ENCODE peak calls at places on chromosome 20, in eight cellular contexts. L is CD8-positive, alpha-beta T cell; I is HFFc6; Y is A549; U is colonic mucosa; F is cardiac fibroblast; S is RWPE1; N is dorsolateral prefrontal cortex. D is an unnamed sample.

GRCh38 chr20:35093245-35093884 is 758 bp upstream of the TRPC4AP start:
- DNase-seq in L (no peak), F (peak; percentile 67), Y (peak; percentile 47), I (peak; percentile 64), S (peak; percentile 88), U (no peak), N (no peak), D (no peak)

GRCh38 chr20:32965581-32966373 is 38.5 kb downstream of the SUN5 start:
- DNase-seq in N (no peak), F (no peak), L (peak; percentile 73), U (peak; percentile 16), S (no peak), I (no peak), Y (no peak), D (peak; percentile 73)

GRCh38 chr20:58458342-58459057 is 56.7 kb downstream of the APCDD1L start:
- DNase-seq in S (no peak), Y (no peak), U (no peak), N (no peak), I (no peak), L (no peak), F (no peak), D (no peak)

GRCh38 chr20:32564921-32565734 is 20.0 kb downstream of the NOL4L start:
- DNase-seq in N (no peak), U (peak; percentile 43), S (no peak), Y (no peak), F (no peak), L (no peak), I (no peak), D (no peak)

GRCh38 chr20:42652261-42652660 is 537.4 kb downstream of the PTPRT start:
- DNase-seq in N (no peak), F (no peak), I (no peak), Y (no peak), L (no peak), U (no peak), S (no peak), D (no peak)

GRCh38 chr20:58855506-58856314 is 3.2 kb downstream of the GNAS start:
- DNase-seq in Y (no peak), N (no peak), L (no peak), I (no peak), U (no peak), S (peak; percentile 75), F (no peak), D (no peak)

GRCh38 chr20:31603822-31604566 is 1.1 kb upstream of the ID1 start:
- DNase-seq in L (peak; percentile 79), Y (peak; percentile 82), S (peak; percentile 91), I (peak; percentile 97), U (peak; percentile 99), F (peak; percentile 98), N (peak; percentile 84), D (peak; percentile 90)

GRCh38 chr20:38986663-38987062 is 24.5 kb downstream of the DHX35 start:
- DNase-seq in N (no peak), L (no peak), U (no peak), S (no peak), F (peak; percentile 55), Y (no peak), I (no peak), D (no peak)

GRCh38 chr20:58482416-58482815 is 32.8 kb downstream of the APCDD1L start:
- DNase-seq in Y (no peak), N (no peak), L (no peak), U (no peak), F (no peak), I (peak; percentile 7), S (no peak), D (no peak)

DNA sequence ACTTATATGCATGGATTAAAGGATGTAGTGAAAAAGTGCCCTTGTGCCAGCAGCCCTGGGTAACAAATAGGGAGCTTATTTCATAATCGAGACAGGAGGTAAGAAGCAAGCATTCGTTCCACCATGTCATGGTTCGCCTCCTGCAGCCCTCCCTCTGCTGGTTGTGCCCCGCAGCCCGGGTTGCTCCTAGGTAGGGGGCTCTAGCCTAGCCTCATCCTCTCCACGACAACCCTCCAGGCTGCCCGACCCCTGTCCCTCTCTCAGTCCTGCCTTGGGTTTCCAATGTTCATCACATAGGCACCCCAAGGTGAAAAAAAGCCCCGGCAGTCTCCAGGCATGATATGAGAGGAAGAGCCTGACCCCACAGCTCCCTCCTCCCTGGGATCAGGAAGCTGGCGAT is 75.5 kb upstream of the SYNDIG1 start:
- DNase-seq in S (no peak), Y (no peak), L (no peak), I (no peak), U (no peak), N (no peak), F (no peak), D (no peak)
- TF ChIP-seq CTCF in S (no peak), Y (no peak), L (no peak), I (no peak), U (no peak), N (no peak), F (no peak), D (no peak)

DNA sequence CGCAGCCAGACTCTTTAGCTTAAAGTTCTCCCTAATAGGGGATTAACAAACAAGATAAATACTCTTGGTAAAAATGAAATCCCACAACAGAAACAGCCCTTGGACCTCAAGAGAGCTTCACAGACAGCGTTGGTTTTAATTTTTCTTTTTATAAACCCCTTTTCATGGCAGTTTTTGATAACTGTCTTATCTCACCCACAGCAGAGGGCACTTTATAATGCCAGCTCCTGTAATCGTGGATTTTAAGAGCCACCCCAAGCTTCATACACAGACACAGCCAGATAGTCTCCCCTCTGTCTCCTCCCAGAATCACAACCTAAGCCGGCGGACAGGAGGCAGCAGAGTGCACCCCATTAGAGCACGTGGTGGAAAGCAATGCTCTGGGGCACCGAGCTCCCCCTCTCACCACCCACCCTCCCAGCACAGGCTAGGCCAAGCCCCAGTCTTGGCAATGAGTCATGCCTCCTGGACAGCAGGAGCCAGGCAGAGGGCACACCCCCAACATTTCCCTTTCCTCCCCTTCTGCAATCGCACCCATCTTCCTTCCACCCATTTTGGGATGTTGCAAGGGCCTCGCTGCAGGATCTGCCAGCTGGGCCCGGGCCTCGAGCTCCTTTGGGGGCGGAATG is 2.5 kb downstream of the JAG1 start:
- DNase-seq in S (peak; percentile 96), U (peak; percentile 87), Y (peak; percentile 98), F (peak; percentile 98), N (peak; percentile 45), I (peak; percentile 94), L (no peak), D (peak; percentile 94)
- TF ChIP-seq CTCF in S (peak; percentile 85), U (peak; percentile 19), Y (peak; percentile 49), F (peak; percentile 69), N (peak; percentile 74), I (peak; percentile 75), L (no peak), D (peak; percentile 70)

GRCh38 chr20:4703281-4703676 is 18.4 kb upstream of the PRND start:
- DNase-seq in U (no peak), L (no peak), Y (no peak), I (no peak), F (no peak), S (no peak), N (no peak), D (no peak)
- TF ChIP-seq CTCF in U (no peak), L (no peak), Y (no peak), I (no peak), F (no peak), S (no peak), N (no peak), D (no peak)

DNA sequence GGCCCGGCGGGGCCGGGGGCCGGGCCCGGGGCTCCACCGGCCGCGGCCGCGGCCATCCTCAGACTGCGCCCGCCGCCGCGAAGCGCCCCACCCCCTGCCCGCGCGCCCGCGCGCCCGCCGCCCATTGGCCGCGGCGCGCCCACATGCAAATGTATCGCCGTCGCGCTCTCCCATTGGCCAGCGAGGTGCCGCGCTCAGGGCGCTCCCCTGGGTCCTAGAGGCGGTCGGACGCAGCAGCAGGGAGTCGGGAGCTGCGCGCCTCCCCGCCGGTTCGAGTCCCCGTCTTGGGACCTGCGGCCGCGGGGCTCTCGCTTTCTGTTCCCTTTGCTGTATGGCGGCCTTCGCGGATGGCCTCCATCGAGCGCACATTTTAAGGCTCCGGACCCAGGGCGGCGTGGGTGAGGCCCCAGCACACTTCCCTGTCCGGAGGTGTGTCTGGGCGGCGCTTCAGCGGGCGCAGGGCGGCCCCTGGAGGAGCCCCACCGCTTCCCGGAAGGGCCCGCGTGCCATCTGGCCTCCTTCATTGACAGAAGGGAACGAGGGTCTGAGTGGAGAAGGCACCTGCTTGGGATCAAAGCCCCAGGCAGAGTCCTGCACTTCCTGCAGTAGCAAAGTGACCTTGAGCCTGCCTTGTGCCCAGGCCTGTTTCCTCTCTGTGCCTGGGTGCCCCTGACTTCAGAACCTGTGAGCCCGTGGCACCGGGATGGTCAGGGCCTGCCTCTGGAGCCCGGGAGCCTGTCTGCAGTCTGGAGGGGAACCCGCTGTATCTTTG is at the start of gene CABLES2:
- DNase-seq in I (peak; percentile 88), U (peak; percentile 94), N (peak; percentile 92), L (peak; percentile 92), Y (peak; percentile 84), S (peak; percentile 98), F (peak; percentile 95), D (peak; percentile 96)
- TF ChIP-seq CTCF in I (peak; percentile 44), U (no peak), N (peak; percentile 43), L (no peak), Y (no peak), S (peak; percentile 14), F (no peak), D (no peak)

GRCh38 chr20:52062452-52063209 is 128.9 kb downstream of the ZFP64 start:
- DNase-seq in I (no peak), U (no peak), F (no peak), Y (no peak), N (no peak), L (no peak), S (no peak), D (no peak)

GRCh38 chr20:52064936-52065335 is 126.6 kb downstream of the ZFP64 start:
- DNase-seq in U (no peak), S (no peak), F (no peak), L (no peak), I (no peak), N (no peak), Y (no peak), D (no peak)

GRCh38 chr20:52056203-52057062 is 135.1 kb downstream of the ZFP64 start:
- DNase-seq in S (peak; percentile 94), U (no peak), L (no peak), N (no peak), Y (peak; percentile 19), F (peak; percentile 58), I (peak; percentile 93), D (no peak)

DNA sequence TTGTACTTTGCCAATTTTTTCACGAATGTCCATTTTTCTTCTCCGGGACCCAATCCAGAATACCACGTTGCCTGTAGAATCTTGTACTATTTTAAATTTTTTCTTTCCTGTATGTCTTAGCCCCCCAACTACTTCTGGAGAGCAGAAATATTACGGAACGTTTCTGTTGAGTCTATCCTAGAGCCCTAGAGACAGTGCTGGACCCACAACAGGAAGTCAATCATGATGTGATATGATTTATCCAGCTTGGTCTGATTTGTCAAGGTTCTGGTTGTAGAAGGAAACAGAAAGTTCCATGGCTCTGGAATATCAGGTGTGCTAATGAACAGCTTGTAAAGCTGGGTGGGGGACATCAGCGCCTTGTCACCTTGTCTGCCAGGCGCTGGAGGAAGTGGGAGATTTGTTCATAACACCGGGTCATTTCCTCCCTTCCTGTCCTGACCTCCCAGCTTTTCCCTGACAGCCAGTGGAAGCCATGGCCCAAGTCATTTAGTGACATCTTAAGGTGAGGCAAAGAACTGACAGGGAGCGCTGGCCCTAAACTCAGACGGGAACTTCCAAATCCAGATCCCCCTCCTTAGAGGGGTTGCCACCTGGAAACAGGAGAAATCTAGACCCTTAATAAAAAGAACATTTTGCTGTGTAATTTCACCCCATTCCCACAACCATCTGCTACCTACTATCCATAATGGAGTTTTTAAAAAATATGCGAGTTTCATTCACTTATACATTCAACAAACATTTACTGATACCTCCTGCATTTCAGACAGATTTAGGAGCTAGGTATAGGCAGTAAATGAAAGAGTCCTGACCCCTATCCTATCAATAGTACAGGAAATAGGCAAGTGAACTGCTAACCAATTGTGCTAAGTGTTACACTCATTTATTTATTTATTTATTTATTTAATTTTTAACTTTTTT is 130.5 kb downstream of the ZFP64 start:
- DNase-seq in F (peak; percentile 60), S (peak; percentile 33), I (peak; percentile 3), N (no peak), L (no peak), Y (peak; percentile 20), U (peak; percentile 20), D (no peak)
- TF ChIP-seq CTCF in F (peak; percentile 43), S (peak; percentile 57), I (peak; percentile 61), N (no peak), L (no peak), Y (peak; percentile 42), U (peak; percentile 39), D (peak; percentile 60)

D was measured in osteocyte.